ENCODE peak calls at places on chromosome 2, in five cellular contexts. H is GM12878, Q is K562, T is HepG2, S is H1. N is an unnamed sample.

GRCh38 chr2:156329031-156329921 is 3.2 kb downstream of the NR4A2 start:
- DNase-seq in H (no peak), Q (no peak), T (no peak), S (peak; percentile 82), N (peak; percentile 27)

GRCh38 chr2:42722328-42723190 is 41.4 kb downstream of the OXER1 start:
- DNase-seq in H (peak; percentile 91), Q (no peak), T (no peak), S (no peak), N (no peak)

GRCh38 chr2:176814740-176815367 is 397.7 kb upstream of the HNRNPA3 start:
- DNase-seq in H (peak; percentile 8), Q (peak; percentile 48), T (peak; percentile 10), S (no peak), N (peak; percentile 31)

GRCh38 chr2:218401834-218402370 is 2.2 kb downstream of the CTDSP1 start:
- DNase-seq in H (no peak), Q (no peak), T (no peak), S (no peak), N (no peak)

GRCh38 chr2:216636570-216637450 is 3.6 kb downstream of the IGFBP2 start:
- DNase-seq in H (no peak), Q (peak; percentile 19), T (peak; percentile 78), S (peak; percentile 59), N (peak; percentile 70)

GRCh38 chr2:28414583-28414982 is 21.9 kb downstream of the FOSL2 start:
- DNase-seq in H (no peak), Q (no peak), T (no peak), S (no peak), N (no peak)

GRCh38 chr2:167017021-167017420 is 128.7 kb downstream of the XIRP2 start:
- DNase-seq in H (no peak), Q (no peak), T (no peak), S (no peak), N (no peak)

GRCh38 chr2:36277146-36277808 is 78.3 kb upstream of the CRIM1 start:
- DNase-seq in H (no peak), Q (no peak), T (no peak), S (no peak), N (no peak)

GRCh38 chr2:1136807-1137663 is 186.4 kb downstream of the SNTG2 start:
- DNase-seq in H (no peak), Q (no peak), T (no peak), S (no peak), N (no peak)

GRCh38 chr2:42336361-42336965 is 24.6 kb downstream of the COX7A2L start:
- DNase-seq in H (no peak), Q (no peak), T (no peak), S (no peak), N (no peak)

GRCh38 chr2:10818986-10819385 is 6.4 kb upstream of the PDIA6 start:
- DNase-seq in H (no peak), Q (no peak), T (no peak), S (no peak), N (no peak)

GRCh38 chr2:124283090-124283489 is 258.0 kb downstream of the CNTNAP5 start:
- DNase-seq in H (no peak), Q (no peak), T (no peak), S (no peak), N (no peak)

GRCh38 chr2:31384771-31385276 is 29.7 kb downstream of the XDH start:
- DNase-seq in H (no peak), Q (no peak), T (no peak), S (no peak), N (no peak)

GRCh38 chr2:86372641-86373502 is 35.4 kb upstream of the REEP1 start:
- DNase-seq in H (no peak), Q (no peak), T (peak; percentile 63), S (peak; percentile 70), N (peak; percentile 60)

GRCh38 chr2:144508162-144508765 is 11.7 kb downstream of the ZEB2 start:
- DNase-seq in H (no peak), Q (no peak), T (no peak), S (no peak), N (no peak)

GRCh38 chr2:119283873-119284331 is 60.3 kb downstream of the STEAP3 start:
- DNase-seq in H (no peak), Q (no peak), T (no peak), S (no peak), N (no peak)

GRCh38 chr2:216588771-216589363 is 44.4 kb upstream of the IGFBP2 start:
- DNase-seq in H (no peak), Q (no peak), T (no peak), S (no peak), N (no peak)

GRCh38 chr2:233490831-233491230 is 75.8 kb downstream of the USP40 start:
- DNase-seq in H (no peak), Q (no peak), T (no peak), S (no peak), N (no peak)

GRCh38 chr2:172997031-172997430 is 78.6 kb upstream of the MAP3K20 start:
- DNase-seq in H (no peak), Q (no peak), T (no peak), S (no peak), N (no peak)

GRCh38 chr2:54949431-54949830 is 100.8 kb downstream of the RTN4 start:
- DNase-seq in H (no peak), Q (no peak), T (no peak), S (no peak), N (no peak)

GRCh38 chr2:241399941-241400922 is 44.1 kb downstream of the FARP2 start:
- DNase-seq in H (no peak), Q (no peak), T (peak; percentile 16), S (no peak), N (no peak)

GRCh38 chr2:218255441-218255840 is 5.4 kb upstream of the GPBAR1 start:
- DNase-seq in H (no peak), Q (no peak), T (no peak), S (no peak), N (no peak)

GRCh38 chr2:168568476-168569227 is 112.6 kb downstream of the CERS6 start:
- DNase-seq in H (no peak), Q (no peak), T (peak; percentile 11), S (no peak), N (no peak)

GRCh38 chr2:172950565-172950964 is 125.1 kb upstream of the MAP3K20 start:
- DNase-seq in H (no peak), Q (no peak), T (no peak), S (no peak), N (no peak)

GRCh38 chr2:237693281-237694039 is 66.1 kb downstream of the LRRFIP1 start:
- DNase-seq in H (no peak), Q (no peak), T (peak; percentile 64), S (no peak), N (no peak)

GRCh38 chr2:44934024-44934423 is 7.5 kb upstream of the SIX3 start:
- DNase-seq in H (no peak), Q (no peak), T (no peak), S (peak; percentile 73), N (peak; percentile 89)
- TF ChIP-seq JUND in H (no peak), Q (no peak), T (no peak), S (no peak), N (no peak)

DNA sequence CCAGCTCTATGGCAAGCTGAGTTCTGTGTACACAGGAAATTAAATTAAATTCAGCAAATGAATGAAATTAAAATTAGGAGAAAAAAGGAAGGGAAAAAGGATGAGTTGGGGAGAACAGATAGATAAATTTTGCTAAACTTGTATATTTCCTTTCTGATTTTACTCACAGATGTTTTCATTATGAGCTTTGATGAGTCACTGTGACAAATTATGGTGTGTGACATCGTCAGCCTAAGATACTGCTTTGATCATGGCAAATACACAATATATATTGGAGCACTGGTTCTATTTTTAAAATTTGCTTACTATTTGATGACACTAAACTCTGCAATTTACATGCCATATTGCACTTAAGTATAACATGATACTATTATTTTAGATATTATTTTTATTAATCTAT is 464.6 kb upstream of the SPHKAP start:
- DNase-seq in H (no peak), Q (no peak), T (no peak), S (no peak), N (no peak)
- TF ChIP-seq USF2 in H (no peak), Q (no peak), T (no peak), S (no peak), N (no peak)

DNA sequence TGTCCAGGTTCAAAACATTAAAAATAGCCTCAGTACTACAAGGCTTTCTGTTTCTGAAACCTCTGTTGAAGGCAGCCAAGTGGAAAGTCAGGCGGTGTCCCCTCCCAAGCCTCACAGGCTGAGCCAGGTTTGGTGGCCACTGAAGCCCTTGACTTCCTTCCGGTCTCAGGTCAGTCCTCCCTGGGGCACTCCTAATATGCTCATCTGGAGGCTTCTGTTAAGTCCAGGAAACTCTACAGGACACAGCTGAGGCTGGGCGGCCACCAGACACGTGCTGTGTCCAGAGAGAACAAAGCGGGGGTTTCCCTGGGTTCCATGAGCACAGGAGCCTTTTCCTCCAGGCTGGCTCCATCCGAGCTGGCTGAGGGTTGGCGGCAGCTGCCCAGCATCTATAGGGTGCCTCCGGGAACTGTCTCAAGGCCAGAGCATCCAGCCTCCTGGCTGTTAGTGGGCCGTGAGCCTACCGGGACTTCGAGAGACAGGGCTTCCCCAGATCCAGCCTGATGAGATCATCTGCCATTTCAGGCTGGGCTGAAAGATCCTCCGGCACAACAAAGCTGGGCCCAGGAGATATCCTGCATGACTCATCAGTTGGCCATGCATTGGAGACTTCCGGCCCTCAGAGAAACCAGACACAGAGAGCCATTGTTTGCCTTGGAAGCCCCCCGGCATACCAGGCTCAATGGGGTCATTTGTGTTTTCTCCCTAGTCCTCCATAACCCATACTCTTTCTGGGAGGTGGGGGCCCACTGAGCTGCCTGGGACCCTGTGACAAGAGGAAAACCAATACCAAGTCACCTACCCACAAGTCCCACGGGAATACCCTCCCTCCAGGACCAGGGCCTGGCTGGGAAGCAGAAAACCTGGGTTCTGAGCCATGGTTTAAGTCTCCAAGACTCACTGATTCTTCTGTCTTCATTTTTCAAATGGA is 71.7 kb downstream of the HS1BP3 start:
- DNase-seq in H (peak; percentile 74), Q (peak; percentile 87), T (peak; percentile 100), S (no peak), N (peak; percentile 46)
- TF ChIP-seq CHD2 in H (no peak), Q (no peak), T (no peak), S (no peak), N (peak; percentile 17)

DNA sequence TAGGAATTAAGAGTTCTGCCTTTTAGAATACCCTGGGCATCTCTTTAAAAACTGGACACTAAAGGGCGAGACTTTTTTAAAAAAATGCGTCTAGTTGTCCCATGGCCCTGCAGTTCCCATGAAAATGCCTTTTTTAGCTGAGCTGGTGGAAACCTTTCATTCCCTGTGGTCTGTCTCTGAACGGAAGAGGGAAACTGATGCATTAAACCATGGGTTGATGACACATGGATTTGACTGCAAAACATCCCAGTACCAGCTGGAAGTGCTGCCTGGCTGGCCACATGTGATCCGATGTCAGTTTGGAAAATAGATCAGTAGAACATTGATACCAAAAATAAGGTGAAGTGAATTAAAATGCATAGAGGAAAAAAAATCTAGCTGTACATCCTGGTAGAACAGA is 129.2 kb downstream of the MYO1B start:
- DNase-seq in H (no peak), Q (no peak), T (no peak), S (no peak), N (no peak)
- TF ChIP-seq JUND in H (no peak), Q (no peak), T (no peak), S (no peak), N (no peak)

DNA sequence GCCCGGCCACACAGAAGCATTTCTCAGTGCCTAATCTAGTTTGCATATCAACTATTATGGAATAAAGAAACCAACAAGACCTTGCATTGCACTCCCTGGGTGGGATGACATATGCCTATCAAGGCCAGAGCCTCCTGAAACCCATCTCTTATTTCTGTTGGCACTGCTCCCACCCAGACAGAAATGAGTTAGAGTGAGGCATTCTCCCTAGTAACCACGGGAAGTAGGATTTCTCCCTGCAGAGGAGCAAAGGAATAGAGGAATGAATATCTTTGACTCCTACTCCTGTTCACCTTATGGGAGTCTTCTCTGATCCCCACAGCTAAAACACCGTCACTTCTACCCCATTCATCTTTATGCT is 24.2 kb upstream of the SCYGR1 start:
- DNase-seq in H (no peak), Q (no peak), T (no peak), S (no peak), N (no peak)
- TF ChIP-seq USF2 in H (no peak), Q (no peak), T (no peak), S (no peak), N (no peak)

GRCh38 chr2:44715671-44716077 is 225.8 kb upstream of the SIX3 start:
- DNase-seq in H (no peak), Q (no peak), T (peak; percentile 24), S (no peak), N (peak; percentile 46)
- TF ChIP-seq CHD2 in H (no peak), Q (no peak), T (no peak), S (no peak), N (no peak)

N was measured in SK-N-SH.